ENCODE peak calls at places on chromosome 14, in six cellular contexts. Z is trophoblast cell, W is IMR-90, U is mesenchymal stem cell, Y is H1, C is neuronal stem cell. T is an unnamed sample.

GRCh38 chr14:55794655-55795583 is 214.9 kb downstream of the KTN1 start:
- DNase-seq in U (peak; percentile 52), C (no peak), Z (peak; percentile 56), W (peak; percentile 33), Y (no peak), T (peak; percentile 37)

GRCh38 chr14:100067971-100068959 is 3.0 kb downstream of the EVL start:
- DNase-seq in C (no peak), W (peak; percentile 50), Y (peak; percentile 33), U (no peak), Z (peak; percentile 96), T (peak; percentile 62)

GRCh38 chr14:64801800-64802199 is 77.9 kb downstream of the SPTB start:
- DNase-seq in Z (no peak), Y (peak; percentile 75), U (peak; percentile 27), W (peak; percentile 17), C (peak; percentile 61), T (peak; percentile 67)

GRCh38 chr14:65336191-65336591 is 76.3 kb upstream of the FUT8 start:
- DNase-seq in Y (no peak), W (peak; percentile 73), C (no peak), Z (peak; percentile 19), U (peak; percentile 86), T (no peak)

GRCh38 chr14:59969319-59969718 is 49.4 kb downstream of the LRRC9 start:
- DNase-seq in Y (no peak), W (peak; percentile 64), Z (no peak), C (no peak), U (peak; percentile 67), T (no peak)

GRCh38 chr14:74653386-74654138 is 41.5 kb upstream of the LTBP2 start:
- DNase-seq in C (no peak), U (no peak), Z (no peak), W (no peak), Y (no peak), T (peak; percentile 81)

GRCh38 chr14:63747836-63748235 is 20.0 kb upstream of the SGPP1 start:
- DNase-seq in U (no peak), W (no peak), Y (no peak), C (no peak), Z (no peak), T (no peak)

GRCh38 chr14:79415726-79416125 is 795.6 kb downstream of the DIO2 start:
- DNase-seq in Z (no peak), W (peak; percentile 65), U (no peak), Y (no peak), C (no peak), T (no peak)

GRCh38 chr14:48052973-48053372 is 377.6 kb upstream of the MDGA2 start:
- DNase-seq in Y (no peak), W (no peak), Z (no peak), U (no peak), C (no peak), T (no peak)

GRCh38 chr14:55272922-55273321 is 1.7 kb downstream of the FBXO34 start:
- DNase-seq in U (peak; percentile 10), Z (no peak), W (no peak), C (no peak), Y (no peak), T (no peak)

GRCh38 chr14:35034440-35034833 is 11.6 kb upstream of the FAM177A1 start:
- DNase-seq in W (no peak), Z (no peak), U (no peak), Y (no peak), C (no peak), T (peak; percentile 30)

GRCh38 chr14:55451398-55451797 is 11.0 kb upstream of the TBPL2 start:
- DNase-seq in Z (no peak), Y (peak; percentile 6), C (no peak), U (no peak), W (peak; percentile 25), T (no peak)

GRCh38 chr14:32588448-32589320 is 259.6 kb downstream of the AKAP6 start:
- DNase-seq in U (peak; percentile 50), W (peak; percentile 65), Z (peak; percentile 4), C (peak; percentile 23), Y (no peak), T (peak; percentile 62)

GRCh38 chr14:64800000-64800399 is 79.7 kb downstream of the SPTB start:
- DNase-seq in Z (no peak), W (peak; percentile 18), Y (no peak), C (no peak), U (peak; percentile 43), T (peak; percentile 66)

GRCh38 chr14:103735815-103736545 is 20.4 kb downstream of the ZFYVE21 start:
- DNase-seq in U (no peak), Y (no peak), Z (peak; percentile 88), W (no peak), C (no peak), T (no peak)

DNA sequence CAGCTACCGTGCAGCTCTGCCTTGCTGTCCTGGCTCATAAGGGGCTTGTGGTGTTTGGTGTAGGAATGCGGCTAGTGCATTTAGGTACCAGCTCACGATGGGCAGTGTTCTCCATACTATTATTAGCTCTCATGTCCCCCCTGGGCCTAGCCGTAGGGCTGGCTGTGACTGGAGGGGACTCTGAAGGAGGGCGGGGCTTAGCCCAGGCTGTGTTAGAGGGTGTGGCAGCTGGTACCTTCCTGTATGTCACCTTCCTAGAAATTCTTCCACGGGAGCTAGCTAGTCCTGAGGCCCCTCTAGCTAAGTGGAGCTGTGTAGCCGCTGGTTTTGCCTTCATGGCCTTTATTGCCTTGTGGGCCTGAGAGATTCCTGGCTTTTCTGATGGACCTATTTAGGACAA is 2.1 kb downstream of the SLC39A2 start:
- DNase-seq in U (no peak), Z (no peak), C (no peak), Y (peak; percentile 49), W (no peak), T (no peak)
- H3K27ac ChIP-seq in U (no peak overlapping the region), Z (no peak overlapping the region), C (no peak overlapping the region), Y (no peak overlapping the region), W (no peak overlapping the region), T (no peak overlapping the region)

DNA sequence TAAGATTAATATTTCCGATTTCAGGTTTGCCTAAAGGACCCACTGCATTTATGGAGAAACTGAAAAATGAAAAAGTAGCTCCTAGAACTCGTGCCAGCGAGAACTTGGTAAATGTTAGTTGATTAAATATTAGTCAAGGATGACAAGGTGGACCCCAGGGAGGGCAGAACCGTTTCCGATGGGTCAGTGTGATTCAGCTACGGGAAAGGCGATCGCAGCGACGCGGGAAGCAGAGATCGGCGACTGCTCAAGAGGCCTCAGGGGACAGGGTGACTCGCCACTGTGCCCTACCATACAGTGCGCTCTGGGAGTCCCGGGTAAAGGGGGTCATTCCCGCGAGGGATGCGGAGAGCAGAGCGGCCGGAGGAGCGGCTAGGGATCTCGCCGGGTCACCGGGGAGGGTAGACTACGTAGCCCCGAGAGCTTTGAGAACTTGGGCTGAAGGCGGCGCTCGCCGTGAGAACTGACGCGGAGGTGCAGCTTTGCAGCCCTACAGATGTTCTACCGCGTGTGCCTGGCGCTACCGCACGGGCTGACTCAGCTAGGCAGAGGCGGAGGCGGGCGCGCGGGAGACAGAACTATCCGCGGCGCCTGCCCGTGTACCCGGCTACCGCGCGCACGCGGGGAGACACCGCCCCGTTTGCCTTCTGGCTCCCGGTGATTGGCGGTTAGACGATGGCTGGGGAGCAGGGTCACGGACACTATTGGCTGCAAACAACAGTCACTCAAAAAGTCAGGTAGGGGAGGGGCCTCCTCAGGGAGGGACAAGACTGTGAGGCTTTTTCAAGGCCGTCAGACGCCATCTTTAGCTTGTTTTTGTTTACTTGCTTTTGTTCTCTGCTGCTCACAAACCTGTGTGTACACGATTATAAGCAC is 3.2 kb downstream of the C14orf93 start:
- DNase-seq in W (peak; percentile 97), Z (peak; percentile 98), U (peak; percentile 98), C (peak; percentile 95), Y (peak; percentile 92), T (peak; percentile 99)
- H3K23ac ChIP-seq in W (peak overlapping the region; percentile 97), Z (no peak overlapping the region), U (no peak overlapping the region), C (peak overlapping the region; percentile 80), Y (no peak overlapping the region), T (peak overlapping the region; percentile 95)

GRCh38 chr14:95585971-95586620 is 51.2 kb downstream of the GLRX5 start:
- DNase-seq in C (no peak), Y (no peak), U (no peak), Z (no peak), W (no peak), T (no peak)
- H3K4me3 ChIP-seq in C (no peak overlapping the region), Y (no peak overlapping the region), U (no peak overlapping the region), Z (peak overlapping the region; percentile 50), W (no peak overlapping the region), T (no peak overlapping the region)

DNA sequence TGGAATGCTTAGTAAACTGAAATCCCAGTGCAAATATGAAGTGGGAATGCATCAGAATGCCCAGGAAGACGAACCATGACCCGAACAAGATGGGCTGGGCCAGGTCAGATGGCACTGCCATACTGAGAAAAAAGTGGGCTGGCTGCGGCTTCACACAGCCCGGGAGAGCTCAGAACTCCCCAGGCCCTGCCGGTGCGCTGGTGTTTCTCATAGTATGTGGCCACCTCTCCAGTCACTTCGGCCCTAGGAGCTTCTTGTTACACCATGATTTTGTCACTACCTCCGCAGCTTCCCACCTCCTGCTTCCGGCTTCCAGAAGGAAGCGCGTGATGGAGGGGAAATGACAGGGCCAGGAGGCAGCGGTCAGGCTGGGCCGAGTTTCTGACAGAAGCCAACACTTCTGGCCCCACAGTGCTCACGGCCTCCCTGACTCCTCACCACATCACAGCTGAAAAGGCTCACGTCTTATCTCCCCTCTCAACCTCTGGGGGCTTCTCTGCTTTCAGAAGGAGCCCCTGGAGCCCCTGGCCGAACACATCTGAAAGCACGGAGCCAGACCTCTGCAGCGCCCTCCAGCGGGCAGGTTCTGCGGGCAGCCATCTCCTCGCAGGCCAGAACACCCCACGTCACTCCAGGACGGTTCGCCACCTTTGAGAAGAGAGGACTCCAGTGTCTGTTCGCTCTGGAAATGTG is 30.7 kb downstream of the DAD1 start:
- DNase-seq in Z (no peak), W (no peak), U (no peak), Y (peak; percentile 84), C (no peak), T (peak; percentile 64)
- H3K27ac ChIP-seq in Z (no peak overlapping the region), W (no peak overlapping the region), U (peak overlapping the region; percentile 42), Y (no peak overlapping the region), C (no peak overlapping the region), T (no peak overlapping the region)

T was measured in mesendoderm.